ENCODE peak calls at places on chromosomes 4 and X, in seven cellular contexts. L is stimulated activated CD4-positive, alpha-beta T cell treated with anti-CD3 and anti-CD28 coated beads, TNF-alpha, amount 100 ng/mL, for 48 hours; C is activated T-helper 1 cell treated with anti-CD3 and anti-CD28 coated beads, Interleukin-12 subunit alpha, Interleukin-12 subunit beta, Interleukin-2, Interleukin-4 antibody, amounts not matched to agents 30 ng/mL and 10 ng/mL and 1 ng/mL, durations not matched to agents 14 hours and 24 hours and 36 hours; E is NCI-H2081; Y is T-cell; R is GM23248; J is left lobe of liver. N is an unnamed sample.

GRCh38 chr4:111954546-111954945 is 190.7 kb upstream of the FAM241A start:
- DNase-seq in L (no peak), C (no peak), E (no peak), Y (no peak), R (peak; percentile 30), J (no peak), N (peak; percentile 33)

GRCh38 chr4:18931643-18932373 is 910.3 kb upstream of the LCORL start:
- DNase-seq in L (no peak), C (no peak), E (no peak), Y (no peak), R (no peak), J (no peak), N (no peak)

GRCh38 chrX:79524642-79525041 is 157.5 kb upstream of the ITM2A start:
- DNase-seq in L (no peak), C (no peak), E (no peak), Y (no peak), R (peak; percentile 2), J (no peak), N (no peak)

GRCh38 chr4:7086384-7086783 is 18.5 kb upstream of the GRPEL1 start:
- DNase-seq in L (no peak), C (no peak), E (no peak), Y (no peak), R (no peak), J (no peak), N (no peak)

GRCh38 chrX:50157545-50158125 is 43.2 kb downstream of the AKAP4 start:
- DNase-seq in L (no peak), C (no peak), E (no peak), Y (no peak), R (peak; percentile 25), J (no peak), N (peak; percentile 22)

GRCh38 chr4:68434836-68435235 is 12.4 kb upstream of the TMPRSS11E start:
- DNase-seq in L (no peak), C (no peak), E (no peak), Y (no peak), R (no peak), J (no peak), N (no peak)

GRCh38 chr4:154519214-154519613 is 27.6 kb upstream of the DCHS2 start:
- DNase-seq in L (no peak), C (no peak), E (no peak), Y (no peak), R (no peak), J (no peak), N (no peak)

GRCh38 chr4:26303008-26303407 is 17.8 kb upstream of the RBPJ start:
- DNase-seq in L (no peak), C (no peak), E (no peak), Y (no peak), R (no peak), J (no peak), N (no peak)

GRCh38 chr4:181685911-181686310 is 557.3 kb upstream of the TENM3 start:
- DNase-seq in L (no peak), C (no peak), E (no peak), Y (no peak), R (peak; percentile 70), J (no peak), N (peak; percentile 93)

GRCh38 chrX:124211312-124211942 is 121.0 kb upstream of the TEX13D start:
- DNase-seq in L (no peak), C (peak; percentile 3), E (peak; percentile 60), Y (no peak), R (peak; percentile 48), J (no peak), N (peak; percentile 29)

GRCh38 chr4:72128741-72129140 is 96.9 kb downstream of the NPFFR2 start:
- DNase-seq in L (no peak), C (no peak), E (no peak), Y (no peak), R (no peak), J (no peak), N (no peak)

GRCh38 chr4:38904090-38904666 is 36.6 kb downstream of the FAM114A1 start:
- DNase-seq in L (no peak), C (no peak), E (no peak), Y (no peak), R (no peak), J (peak; percentile 67), N (no peak)

GRCh38 chrX:155094468-155095061 is 23.3 kb downstream of the BRCC3 start:
- DNase-seq in L (no peak), C (peak; percentile 4), E (peak; percentile 39), Y (peak; percentile 16), R (peak; percentile 49), J (no peak), N (peak; percentile 30)

GRCh38 chr4:33369366-33369899 is 2649.3 kb downstream of the PCDH7 start:
- DNase-seq in L (no peak), C (no peak), E (no peak), Y (no peak), R (peak; percentile 58), J (no peak), N (peak; percentile 6)

GRCh38 chrX:132758778-132759177 is 199.7 kb downstream of the HS6ST2 start:
- DNase-seq in L (no peak), C (no peak), E (no peak), Y (no peak), R (no peak), J (no peak), N (no peak)

GRCh38 chr4:53507671-53508286 is 83.5 kb downstream of the LNX1 start:
- DNase-seq in L (no peak), C (no peak), E (peak; percentile 24), Y (no peak), R (peak; percentile 9), J (peak; percentile 91), N (peak; percentile 54)

GRCh38 chrX:79169484-79169883 is 25.0 kb downstream of the GPR174 start:
- DNase-seq in L (no peak), C (no peak), E (no peak), Y (no peak), R (no peak), J (no peak), N (no peak)

GRCh38 chrX:70505451-70505841 is 60.8 kb downstream of the DLG3 start:
- DNase-seq in L (no peak), C (no peak), E (no peak), Y (no peak), R (no peak), J (no peak), N (no peak)

GRCh38 chr4:113707013-113707412 is 54.5 kb downstream of the CAMK2D start:
- DNase-seq in L (no peak), C (no peak), E (no peak), Y (no peak), R (peak; percentile 79), J (no peak), N (peak; percentile 55)

GRCh38 chrX:6021316-6022091 is 207.2 kb downstream of the NLGN4X start:
- DNase-seq in L (peak; percentile 18), C (no peak), E (peak; percentile 36), Y (peak; percentile 9), R (peak; percentile 28), J (peak; percentile 41), N (peak; percentile 0)

GRCh38 chr4:173218411-173219125 is 50.0 kb downstream of the GALNT7 start:
- DNase-seq in L (no peak), C (no peak), E (no peak), Y (no peak), R (peak; percentile 61), J (no peak), N (peak; percentile 93)

GRCh38 chr4:138243369-138243768 is 1.2 kb upstream of the SLC7A11 start:
- DNase-seq in L (no peak), C (no peak), E (peak; percentile 17), Y (no peak), R (no peak), J (no peak), N (no peak)

GRCh38 chrX:40011483-40012038 is 86.2 kb downstream of the BCOR start:
- DNase-seq in L (no peak), C (no peak), E (no peak), Y (no peak), R (no peak), J (no peak), N (no peak)

GRCh38 chr4:41106081-41106480 is 108.3 kb downstream of the APBB2 start:
- DNase-seq in L (no peak), C (no peak), E (no peak), Y (no peak), R (peak; percentile 11), J (no peak), N (peak; percentile 67)

GRCh38 chrX:115679460-115679859 is 118.5 kb downstream of the PLS3 start:
- DNase-seq in L (no peak), C (no peak), E (peak; percentile 83), Y (no peak), R (peak; percentile 44), J (no peak), N (peak; percentile 47)

GRCh38 chr4:7281316-7282093 is 89.2 kb downstream of the SORCS2 start:
- DNase-seq in L (no peak), C (no peak), E (no peak), Y (no peak), R (no peak), J (no peak), N (no peak)

GRCh38 chrX:10010686-10011085 is 43.5 kb downstream of the CLDN34 start:
- DNase-seq in L (no peak), C (no peak), E (no peak), Y (no peak), R (peak; percentile 69), J (no peak), N (peak; percentile 63)

GRCh38 chrX:118520206-118520857 is 24.7 kb downstream of the DOCK11 start:
- DNase-seq in L (no peak), C (no peak), E (no peak), Y (no peak), R (peak; percentile 76), J (no peak), N (peak; percentile 81)

GRCh38 chrX:120697053-120697452 is 67.2 kb upstream of the C1GALT1C1 start:
- DNase-seq in L (no peak), C (peak; percentile 62), E (no peak), Y (no peak), R (no peak), J (no peak), N (no peak)

GRCh38 chr4:1795304-1796195 is 2.5 kb downstream of the FGFR3 start:
- DNase-seq in L (no peak), C (no peak), E (no peak), Y (no peak), R (no peak), J (peak; percentile 87), N (no peak)

GRCh38 chr4:8344387-8344786 is 74.8 kb downstream of the HTRA3 start:
- DNase-seq in L (no peak), C (no peak), E (no peak), Y (no peak), R (no peak), J (no peak), N (no peak)

GRCh38 chr4:42627887-42628646 is 28.8 kb downstream of the ATP8A1 start:
- DNase-seq in L (peak; percentile 34), C (peak; percentile 19), E (peak; percentile 56), Y (peak; percentile 27), R (no peak), J (no peak), N (no peak)

GRCh38 chr4:78939667-78940008 is 400 bp upstream of the PAQR3 start:
- DNase-seq in L (no peak), C (no peak), E (no peak), Y (no peak), R (no peak), J (no peak), N (no peak)

N was measured in EH.